ENCODE peak calls at places on chromosomes 12 and 14, in ten cellular contexts. N is uterus; Y is natural killer cell; H is ureter; F is NCI-H1092; E is stimulated activated CD4-positive, alpha-beta T cell treated with anti-CD3 and anti-CD28 coated beads, Interleukin-1b, Interleukin-23, amount 100 ng/mL, for 4 hours; K is HS-27A; W is NT2/D1; M is iris pigment epithelial cell; O is NCI-H510A treated with DMSO at 0.1 percent for 48 hours. Z is an unnamed sample.
A peak's percentile ranks its signal among the peaks of the same experiment; 100 is the strongest.

GRCh38 chr14:99729991-99730875 is 46.1 kb downstream of the CYP46A1 start:
- DNase-seq in N (peak; percentile 57), Y (peak; percentile 64), H (no peak), F (no peak), E (peak; percentile 72), K (no peak), W (peak; percentile 62), M (no peak), O (peak; percentile 45), Z (peak; percentile 11)

GRCh38 chr14:20697273-20698017 is 8.9 kb downstream of the ANG start:
- DNase-seq in N (no peak), Y (peak; percentile 61), H (peak; percentile 65), F (no peak), E (peak; percentile 41), K (no peak), W (no peak), M (peak; percentile 68), O (no peak), Z (no peak)

GRCh38 chr12:80846930-80847329 is 90.8 kb downstream of the LIN7A start:
- DNase-seq in N (no peak), Y (no peak), H (no peak), F (no peak), E (no peak), K (no peak), W (no peak), M (no peak), O (peak; percentile 31), Z (no peak)

GRCh38 chr14:100576091-100577085 is 10.8 kb downstream of the BEGAIN start:
- DNase-seq in N (no peak), Y (no peak), H (no peak), F (no peak), E (no peak), K (no peak), W (no peak), M (no peak), O (no peak), Z (no peak)

GRCh38 chr12:106136263-106136662 is 2.5 kb downstream of the NUAK1 start:
- DNase-seq in N (peak; percentile 95), Y (peak; percentile 75), H (peak; percentile 90), F (peak; percentile 46), E (peak; percentile 75), K (peak; percentile 77), W (peak; percentile 90), M (peak; percentile 84), O (peak; percentile 92), Z (peak; percentile 49)

GRCh38 chr14:74763803-74764531 is 851 bp downstream of the YLPM1 start:
- DNase-seq in N (peak; percentile 28), Y (peak; percentile 16), H (no peak), F (peak; percentile 50), E (no peak), K (no peak), W (no peak), M (peak; percentile 29), O (no peak), Z (no peak)

GRCh38 chr12:75491169-75491568 is 10.6 kb downstream of the GLIPR1 start:
- DNase-seq in N (no peak), Y (no peak), H (no peak), F (no peak), E (no peak), K (no peak), W (no peak), M (no peak), O (no peak), Z (no peak)

GRCh38 chr12:34297790-34298164 is 275.5 kb downstream of the ALG10 start:
- DNase-seq in N (no peak), Y (no peak), H (no peak), F (no peak), E (no peak), K (no peak), W (no peak), M (no peak), O (no peak), Z (no peak)

GRCh38 chr14:68309631-68310030 is 483.2 kb downstream of the ZFP36L1 start:
- DNase-seq in N (no peak), Y (no peak), H (no peak), F (peak; percentile 4), E (no peak), K (no peak), W (no peak), M (no peak), O (no peak), Z (no peak)

GRCh38 chr12:95529693-95530225 is 21.5 kb downstream of the USP44 start:
- DNase-seq in N (no peak), Y (no peak), H (no peak), F (no peak), E (no peak), K (no peak), W (no peak), M (peak; percentile 32), O (no peak), Z (no peak)

GRCh38 chr14:29475641-29476040 is 452.0 kb downstream of the PRKD1 start:
- DNase-seq in N (no peak), Y (no peak), H (no peak), F (no peak), E (no peak), K (no peak), W (no peak), M (no peak), O (no peak), Z (no peak)

GRCh38 chr14:65024957-65025356 is 38.3 kb downstream of the FNTB start:
- DNase-seq in N (no peak), Y (no peak), H (no peak), F (no peak), E (no peak), K (no peak), W (no peak), M (no peak), O (no peak), Z (no peak)

GRCh38 chr12:77572371-77572770 is 258.3 kb upstream of the NAV3 start:
- DNase-seq in N (no peak), Y (no peak), H (no peak), F (no peak), E (no peak), K (no peak), W (no peak), M (no peak), O (peak; percentile 20), Z (no peak)

GRCh38 chr14:40394634-40395340 is 962.6 kb upstream of the FBXO33 start:
- DNase-seq in N (no peak), Y (no peak), H (no peak), F (no peak), E (no peak), K (no peak), W (no peak), M (no peak), O (no peak), Z (no peak)

GRCh38 chr12:88793091-88793490 is 212.8 kb upstream of the KITLG start:
- DNase-seq in N (no peak), Y (no peak), H (no peak), F (no peak), E (no peak), K (no peak), W (no peak), M (peak; percentile 79), O (no peak), Z (no peak)

GRCh38 chr12:88266851-88267360 is 124.8 kb downstream of the TMTC3 start:
- DNase-seq in N (no peak), Y (no peak), H (no peak), F (no peak), E (no peak), K (no peak), W (no peak), M (no peak), O (no peak), Z (no peak)

GRCh38 chr14:21712039-21712438 is 38.4 kb upstream of the OR4E1 start:
- DNase-seq in N (no peak), Y (no peak), H (no peak), F (no peak), E (no peak), K (no peak), W (no peak), M (no peak), O (no peak), Z (no peak)

GRCh38 chr14:63897706-63898105 is 44.9 kb downstream of the SYNE2 start:
- DNase-seq in N (no peak), Y (no peak), H (no peak), F (no peak), E (no peak), K (peak; percentile 31), W (no peak), M (peak; percentile 26), O (no peak), Z (no peak)

GRCh38 chr14:57502581-57503254 is 9.1 kb upstream of the CCDC198 start:
- DNase-seq in N (no peak), Y (no peak), H (peak; percentile 49), F (no peak), E (no peak), K (no peak), W (no peak), M (peak; percentile 14), O (peak; percentile 42), Z (no peak)

GRCh38 chr14:39247256-39247655 is 13.5 kb downstream of the MIA2 start:
- DNase-seq in N (no peak), Y (no peak), H (no peak), F (no peak), E (no peak), K (peak; percentile 60), W (no peak), M (peak; percentile 91), O (no peak), Z (no peak)

GRCh38 chr14:35234007-35234406 is 58.2 kb upstream of the PSMA6 start:
- DNase-seq in N (no peak), Y (no peak), H (no peak), F (no peak), E (no peak), K (no peak), W (no peak), M (peak; percentile 82), O (no peak), Z (no peak)

GRCh38 chr12:113772505-113773030 is 193.6 kb downstream of the RBM19 start:
- DNase-seq in N (no peak), Y (no peak), H (no peak), F (no peak), E (no peak), K (no peak), W (no peak), M (no peak), O (no peak), Z (no peak)

Z was measured in NCI-H1417 treated with DMSO at 0.1 percent for 48 hours.